ENCODE peak calls at places on chromosome 3, in four cellular contexts. W, R, O and Q are unnamed samples.

GRCh38 chr3:161671141-161671540 is 174.5 kb downstream of the OTOL1 start:
- DNase-seq in W (no peak), R (no peak), O (no peak), Q (no peak)

GRCh38 chr3:111538687-111539086 is 3.3 kb upstream of the CD96 start:
- DNase-seq in W (peak; percentile 1), R (no peak), O (peak; percentile 54), Q (no peak)

GRCh38 chr3:48464713-48465221 is 18.2 kb downstream of the ATRIP start:
- DNase-seq in W (no peak), R (peak; percentile 28), O (no peak), Q (no peak)

GRCh38 chr3:11603628-11604027 is 40.1 kb downstream of the VGLL4 start:
- DNase-seq in W (no peak), R (no peak), O (no peak), Q (no peak)

GRCh38 chr3:105579439-105579838 is 212.7 kb downstream of the ALCAM start:
- DNase-seq in W (no peak), R (no peak), O (no peak), Q (no peak)

GRCh38 chr3:190486201-190486865 is 27.6 kb upstream of the IL1RAP start:
- DNase-seq in W (no peak), R (no peak), O (peak; percentile 5), Q (no peak)

GRCh38 chr3:189809583-189809982 is 178.4 kb downstream of the TP63 start:
- DNase-seq in W (no peak), R (no peak), O (no peak), Q (no peak)

GRCh38 chr3:66433522-66433782 is 67.4 kb downstream of the LRIG1 start:
- DNase-seq in W (no peak), R (no peak), O (no peak), Q (no peak)

GRCh38 chr3:184448321-184449160 is 68.7 kb downstream of the CHRD start:
- DNase-seq in W (peak; percentile 72), R (no peak), O (peak; percentile 98), Q (peak; percentile 90)

GRCh38 chr3:156456771-156457224 is 98.1 kb downstream of the SSR3 start:
- DNase-seq in W (no peak), R (peak; percentile 68), O (peak; percentile 43), Q (no peak)

GRCh38 chr3:156334841-156335545 is 214.6 kb downstream of the KCNAB1 start:
- DNase-seq in W (no peak), R (no peak), O (peak; percentile 11), Q (no peak)

GRCh38 chr3:195468391-195468776 is 25.6 kb upstream of the ACAP2 start:
- DNase-seq in W (no peak), R (no peak), O (no peak), Q (no peak)

GRCh38 chr3:125418306-125418705 is 43.2 kb upstream of the ZNF148 start:
- DNase-seq in W (no peak), R (no peak), O (no peak), Q (no peak)

GRCh38 chr3:37214076-37214475 is 39.7 kb upstream of the LRRFIP2 start:
- DNase-seq in W (no peak), R (peak; percentile 55), O (no peak), Q (no peak)

GRCh38 chr3:18758047-18758704 is 333.0 kb upstream of the SATB1 start:
- DNase-seq in W (peak; percentile 54), R (peak; percentile 43), O (peak; percentile 73), Q (peak; percentile 49)

GRCh38 chr3:49006591-49007067 is 562 bp upstream of the WDR6 start:
- DNase-seq in W (peak; percentile 40), R (no peak), O (no peak), Q (no peak)

GRCh38 chr3:36631549-36631948 is 132.8 kb downstream of the DCLK3 start:
- DNase-seq in W (no peak), R (no peak), O (no peak), Q (no peak)

GRCh38 chr3:14539384-14540208 is 546 bp downstream of the GRIP2 start:
- DNase-seq in W (no peak), R (no peak), O (no peak), Q (no peak)

GRCh38 chr3:71064288-71064975 is 519.1 kb downstream of the FOXP1 start:
- DNase-seq in W (peak; percentile 49), R (no peak), O (no peak), Q (no peak)

GRCh38 chr3:53571264-53571663 is 76.9 kb downstream of the CACNA1D start:
- DNase-seq in W (no peak), R (no peak), O (no peak), Q (no peak)

GRCh38 chr3:15858547-15859506 is 61.0 kb upstream of the ANKRD28 start:
- DNase-seq in W (peak; percentile 37), R (peak; percentile 77), O (peak; percentile 10), Q (no peak)

GRCh38 chr3:29503969-29504368 is 223.1 kb downstream of the RBMS3 start:
- DNase-seq in W (no peak), R (no peak), O (no peak), Q (no peak)

GRCh38 chr3:185162634-185163033 is 9.8 kb upstream of the C3orf70 start:
- DNase-seq in W (no peak), R (no peak), O (no peak), Q (no peak)

GRCh38 chr3:140170612-140171011 is 235.6 kb downstream of the CLSTN2 start:
- DNase-seq in W (no peak), R (no peak), O (peak; percentile 53), Q (peak; percentile 25)

GRCh38 chr3:69113536-69113935 is 8.9 kb downstream of the LMOD3 start:
- DNase-seq in W (no peak), R (no peak), O (no peak), Q (no peak)

GRCh38 chr3:173037840-173038483 is 103.1 kb downstream of the SPATA16 start:
- DNase-seq in W (no peak), R (no peak), O (no peak), Q (no peak)

GRCh38 chr3:157063926-157064325 is 96.0 kb downstream of the CCNL1 start:
- DNase-seq in W (no peak), R (no peak), O (no peak), Q (no peak)

GRCh38 chr3:184282941-184283340 is 7.1 kb downstream of the ECE2 start:
- DNase-seq in W (no peak), R (no peak), O (peak; percentile 11), Q (no peak)

GRCh38 chr3:156350786-156351185 is 204.1 kb downstream of the SSR3 start:
- DNase-seq in W (no peak), R (no peak), O (no peak), Q (no peak)